ENCODE peak calls at places on chromosome 22, in four cellular contexts. One of them, this sample, is unnamed.

GRCh38 chr22:44460287-44461082 is 37.5 kb downstream of the RTL6 start:
- DNase-seq in A172: no peak
- DNase-seq in CD8-positive, alpha-beta memory T cell: no peak
- DNase-seq in T-helper 2 cell: peak; percentile 16
- DNase-seq in this sample: no peak

GRCh38 chr22:50218996-50219727 is 18.4 kb downstream of the SELENOO start:
- DNase-seq in A172: peak; percentile 57
- DNase-seq in CD8-positive, alpha-beta memory T cell: no peak
- DNase-seq in T-helper 2 cell: peak; percentile 18
- DNase-seq in this sample: no peak

GRCh38 chr22:37552560-37553163 is 7.6 kb upstream of the CDC42EP1 start:
- DNase-seq in A172: peak; percentile 65
- DNase-seq in CD8-positive, alpha-beta memory T cell: no peak
- DNase-seq in T-helper 2 cell: no peak
- DNase-seq in this sample: no peak

GRCh38 chr22:47113880-47114415 is 351.5 kb downstream of the TBC1D22A start:
- DNase-seq in A172: no peak
- DNase-seq in CD8-positive, alpha-beta memory T cell: no peak
- DNase-seq in T-helper 2 cell: no peak
- DNase-seq in this sample: no peak

GRCh38 chr22:17773606-17774205 is 563 bp downstream of the BID start:
- DNase-seq in A172: no peak
- DNase-seq in CD8-positive, alpha-beta memory T cell: peak; percentile 57
- DNase-seq in T-helper 2 cell: peak; percentile 67
- DNase-seq in this sample: no peak

GRCh38 chr22:39649500-39650089 is 79.0 kb downstream of the CACNA1I start:
- DNase-seq in A172: no peak
- DNase-seq in CD8-positive, alpha-beta memory T cell: no peak
- DNase-seq in T-helper 2 cell: no peak
- DNase-seq in this sample: no peak

GRCh38 chr22:34579519-34579918 is 486.4 kb upstream of the ISX start:
- DNase-seq in A172: no peak
- DNase-seq in CD8-positive, alpha-beta memory T cell: no peak
- DNase-seq in T-helper 2 cell: no peak
- DNase-seq in this sample: no peak

GRCh38 chr22:49406047-49406650 is 421.5 kb downstream of the BRD1 start:
- DNase-seq in A172: no peak
- DNase-seq in CD8-positive, alpha-beta memory T cell: no peak
- DNase-seq in T-helper 2 cell: no peak
- DNase-seq in this sample: no peak

GRCh38 chr22:18085188-18085587 is 7.4 kb downstream of the PEX26 start:
- DNase-seq in A172: no peak
- DNase-seq in CD8-positive, alpha-beta memory T cell: no peak
- DNase-seq in T-helper 2 cell: no peak
- DNase-seq in this sample: no peak

GRCh38 chr22:48081281-48081680 is 1318.8 kb downstream of the TBC1D22A start:
- DNase-seq in A172: no peak
- DNase-seq in CD8-positive, alpha-beta memory T cell: no peak
- DNase-seq in T-helper 2 cell: no peak
- DNase-seq in this sample: no peak

GRCh38 chr22:33605686-33606085 is 314.6 kb downstream of the LARGE1 start:
- DNase-seq in A172: no peak
- DNase-seq in CD8-positive, alpha-beta memory T cell: no peak
- DNase-seq in T-helper 2 cell: no peak
- DNase-seq in this sample: no peak

GRCh38 chr22:42805016-42805997 is 51.8 kb downstream of the ARFGAP3 start:
- DNase-seq in A172: no peak
- DNase-seq in CD8-positive, alpha-beta memory T cell: no peak
- DNase-seq in T-helper 2 cell: no peak
- DNase-seq in this sample: peak; percentile 37

GRCh38 chr22:44337658-44338004 is 24.9 kb upstream of the SHISAL1 start:
- DNase-seq in A172: peak; percentile 58
- DNase-seq in CD8-positive, alpha-beta memory T cell: no peak
- DNase-seq in T-helper 2 cell: no peak
- DNase-seq in this sample: no peak

GRCh38 chr22:28139993-28140392 is 220.9 kb upstream of the PITPNB start:
- DNase-seq in A172: peak; percentile 4
- DNase-seq in CD8-positive, alpha-beta memory T cell: no peak
- DNase-seq in T-helper 2 cell: no peak
- DNase-seq in this sample: no peak

GRCh38 chr22:24066260-24066659 is 55.2 kb downstream of the CABIN1 start:
- DNase-seq in A172: no peak
- DNase-seq in CD8-positive, alpha-beta memory T cell: no peak
- DNase-seq in T-helper 2 cell: no peak
- DNase-seq in this sample: no peak

GRCh38 chr22:23565288-23565941 is 14.7 kb downstream of the IGLL1 start:
- DNase-seq in A172: no peak
- DNase-seq in CD8-positive, alpha-beta memory T cell: no peak
- DNase-seq in T-helper 2 cell: peak; percentile 15
- DNase-seq in this sample: no peak

GRCh38 chr22:50582562-50583293 is at the start of gene CHKB:
- DNase-seq in A172: peak; percentile 86
- DNase-seq in CD8-positive, alpha-beta memory T cell: peak; percentile 97
- DNase-seq in T-helper 2 cell: peak; percentile 99
- DNase-seq in this sample: peak; percentile 99

GRCh38 chr22:36386351-36386899 is 1.3 kb downstream of the MYH9 start:
- DNase-seq in A172: no peak
- DNase-seq in CD8-positive, alpha-beta memory T cell: peak; percentile 38
- DNase-seq in T-helper 2 cell: peak; percentile 53
- DNase-seq in this sample: peak; percentile 29

GRCh38 chr22:36885474-36885873 is 24.7 kb downstream of the NCF4 start:
- DNase-seq in A172: no peak
- DNase-seq in CD8-positive, alpha-beta memory T cell: no peak
- DNase-seq in T-helper 2 cell: no peak
- DNase-seq in this sample: no peak

GRCh38 chr22:44955102-44955501 is 54.7 kb downstream of the PHF21B start:
- DNase-seq in A172: no peak
- DNase-seq in CD8-positive, alpha-beta memory T cell: no peak
- DNase-seq in T-helper 2 cell: no peak
- DNase-seq in this sample: no peak

GRCh38 chr22:19984201-19984753 is 32.3 kb downstream of the ARVCF start:
- DNase-seq in A172: peak; percentile 73
- DNase-seq in CD8-positive, alpha-beta memory T cell: no peak
- DNase-seq in T-helper 2 cell: no peak
- DNase-seq in this sample: no peak

GRCh38 chr22:41563051-41563711 is 2.4 kb downstream of the CSDC2 start:
- DNase-seq in A172: peak; percentile 91
- DNase-seq in CD8-positive, alpha-beta memory T cell: no peak
- DNase-seq in T-helper 2 cell: no peak
- DNase-seq in this sample: no peak

GRCh38 chr22:46068908-46069481 is 81.3 kb upstream of the PPARA start:
- DNase-seq in A172: peak; percentile 54
- DNase-seq in CD8-positive, alpha-beta memory T cell: no peak
- DNase-seq in T-helper 2 cell: no peak
- DNase-seq in this sample: no peak

GRCh38 chr22:23835773-23836144 is 3.0 kb downstream of the DERL3 start:
- DNase-seq in A172: no peak
- DNase-seq in CD8-positive, alpha-beta memory T cell: no peak
- DNase-seq in T-helper 2 cell: no peak
- DNase-seq in this sample: no peak

GRCh38 chr22:41286639-41287091 is 678 bp upstream of the RANGAP1 start:
- DNase-seq in A172: no peak
- DNase-seq in CD8-positive, alpha-beta memory T cell: peak; percentile 15
- DNase-seq in T-helper 2 cell: peak; percentile 69
- DNase-seq in this sample: no peak

GRCh38 chr22:39348909-39349505 is 784 bp upstream of the SYNGR1 start:
- DNase-seq in A172: no peak
- DNase-seq in CD8-positive, alpha-beta memory T cell: no peak
- DNase-seq in T-helper 2 cell: no peak
- DNase-seq in this sample: no peak

GRCh38 chr22:21963790-21964211 is 11.2 kb upstream of the PPM1F start:
- DNase-seq in A172: no peak
- DNase-seq in CD8-positive, alpha-beta memory T cell: no peak
- DNase-seq in T-helper 2 cell: no peak
- DNase-seq in this sample: no peak

GRCh38 chr22:31085493-31085824 is 4.3 kb downstream of the SMTN start:
- DNase-seq in A172: no peak
- DNase-seq in CD8-positive, alpha-beta memory T cell: no peak
- DNase-seq in T-helper 2 cell: no peak
- DNase-seq in this sample: peak; percentile 77

GRCh38 chr22:50059881-50060262 is 1.8 kb upstream of the TTLL8 start:
- DNase-seq in A172: no peak
- DNase-seq in CD8-positive, alpha-beta memory T cell: no peak
- DNase-seq in T-helper 2 cell: no peak
- DNase-seq in this sample: no peak